ENCODE peak calls at places on chromosomes 6 and 20, in seven cellular contexts. T is tibial nerve; W is activated naive CD8-positive, alpha-beta T cell treated with anti-CD3 and anti-CD28 coated beads, Interleukin-2, amount 50 U/mL, for 24 hours; D is uterus; A is omental fat pad; H is heart right ventricle; O is astrocyte of the spinal cord. F is an unnamed sample.

GRCh38 chr20:32917191-32917950 is 58.6 kb downstream of the EFCAB8 start:
- DNase-seq in T (no peak), W (no peak), D (no peak), A (no peak), H (no peak), O (no peak), F (no peak)

GRCh38 chr6:47785187-47785586 is 3.4 kb downstream of the OPN5 start:
- DNase-seq in T (no peak), W (no peak), D (no peak), A (no peak), H (no peak), O (no peak), F (no peak)

GRCh38 chr6:138523347-138524210 is 24.3 kb upstream of the NHSL1 start:
- DNase-seq in T (no peak), W (no peak), D (no peak), A (no peak), H (no peak), O (no peak), F (no peak)

GRCh38 chr6:41413250-41413649 is 77.8 kb downstream of the NCR2 start:
- DNase-seq in T (no peak), W (no peak), D (peak), A (no peak), H (no peak), O (no peak), F (no peak)

GRCh38 chr6:163008626-163009025 is 280.9 kb downstream of the PACRG start:
- DNase-seq in T (no peak), W (no peak), D (no peak), A (no peak), H (no peak), O (no peak), F (no peak)

GRCh38 chr6:55069132-55069781 is 105.1 kb upstream of the HCRTR2 start:
- DNase-seq in T (peak), W (no peak), D (no peak), A (no peak), H (no peak), O (peak), F (peak)

GRCh38 chr20:59598625-59599310 is 5.6 kb upstream of the PHACTR3 start:
- DNase-seq in T (no peak), W (peak), D (no peak), A (no peak), H (peak), O (no peak), F (no peak)

GRCh38 chr20:57298457-57298856 is 31.1 kb upstream of the SPO11 start:
- DNase-seq in T (no peak), W (no peak), D (no peak), A (no peak), H (no peak), O (no peak), F (no peak)

GRCh38 chr6:137989696-137990095 is 117.5 kb downstream of the PERP start:
- DNase-seq in T (no peak), W (no peak), D (no peak), A (no peak), H (no peak), O (no peak), F (no peak)

GRCh38 chr6:48068326-48069191 is 42.4 kb downstream of the PTCHD4 start:
- DNase-seq in T (no peak), W (no peak), D (no peak), A (no peak), H (peak), O (no peak), F (no peak)

GRCh38 chr20:44970243-44970757 is 4.0 kb downstream of the STK4 start:
- DNase-seq in T (no peak), W (no peak), D (no peak), A (no peak), H (no peak), O (peak), F (no peak)

GRCh38 chr6:164085552-164086325 is 671.2 kb downstream of the QKI start:
- DNase-seq in T (peak), W (no peak), D (no peak), A (no peak), H (peak), O (peak), F (no peak)

GRCh38 chr6:125546827-125547226 is 202.6 kb upstream of the HEY2 start:
- DNase-seq in T (no peak), W (no peak), D (no peak), A (no peak), H (no peak), O (peak), F (no peak)

GRCh38 chr6:93069856-93070255 is 349.5 kb downstream of the EPHA7 start:
- DNase-seq in T (no peak), W (no peak), D (no peak), A (no peak), H (no peak), O (no peak), F (no peak)

GRCh38 chr6:106894978-106895702 is 79.4 kb downstream of the CD24 start:
- DNase-seq in T (no peak), W (no peak), D (no peak), A (no peak), H (no peak), O (peak), F (no peak)

GRCh38 chr6:38508894-38509293 is 130.8 kb downstream of the BTBD9 start:
- DNase-seq in T (no peak), W (no peak), D (no peak), A (no peak), H (no peak), O (peak), F (no peak)

GRCh38 chr6:70549327-70549726 is 17.4 kb upstream of the SDHAF4 start:
- DNase-seq in T (no peak), W (no peak), D (no peak), A (no peak), H (no peak), O (no peak), F (no peak)

GRCh38 chr20:57061058-57061900 is 205.2 kb downstream of the BMP7 start:
- DNase-seq in T (no peak), W (peak), D (peak), A (no peak), H (no peak), O (peak), F (peak)

GRCh38 chr6:27505209-27506027 is 32.5 kb upstream of the ZNF184 start:
- DNase-seq in T (peak), W (peak), D (peak), A (no peak), H (no peak), O (peak), F (peak)

GRCh38 chr6:33725222-33725621 is 13.7 kb upstream of the UQCC2 start:
- DNase-seq in T (no peak), W (no peak), D (no peak), A (no peak), H (no peak), O (no peak), F (no peak)

GRCh38 chr6:132733814-132734213 is 20.0 kb upstream of the VNN1 start:
- DNase-seq in T (no peak), W (no peak), D (no peak), A (no peak), H (no peak), O (no peak), F (no peak)

GRCh38 chr6:57221191-57221935 is 744 bp downstream of the RAB23 start:
- DNase-seq in T (peak), W (peak), D (peak), A (no peak), H (peak), O (peak), F (peak)

GRCh38 chr6:125237764-125238163 is 64.0 kb downstream of the HDDC2 start:
- DNase-seq in T (no peak), W (no peak), D (no peak), A (no peak), H (no peak), O (no peak), F (no peak)

GRCh38 chr6:168087436-168088160 is 8.6 kb upstream of the FRMD1 start:
- DNase-seq in T (no peak), W (no peak), D (no peak), A (no peak), H (no peak), O (no peak), F (no peak)

GRCh38 chr6:168905451-168906090 is 348.1 kb downstream of the THBS2 start:
- DNase-seq in T (no peak), W (no peak), D (no peak), A (no peak), H (no peak), O (no peak), F (no peak)

GRCh38 chr20:1890469-1891262 is 4.5 kb upstream of the SIRPA start:
- DNase-seq in T (no peak), W (no peak), D (no peak), A (no peak), H (no peak), O (no peak), F (no peak)

GRCh38 chr6:23533311-23533710 is 592.7 kb upstream of the NRSN1 start:
- DNase-seq in T (no peak), W (no peak), D (no peak), A (no peak), H (no peak), O (no peak), F (no peak)

GRCh38 chr20:44651507-44652373 is at the start of gene ADA:
- DNase-seq in T (no peak), W (peak), D (peak), A (no peak), H (peak), O (peak), F (peak)

GRCh38 chr20:21396921-21397340 is 395 bp downstream of the NKX2-4 start:
- DNase-seq in T (no peak), W (peak), D (no peak), A (no peak), H (no peak), O (no peak), F (no peak)

GRCh38 chr6:170177383-170178265 is 113.3 kb downstream of the DLL1 start:
- DNase-seq in T (no peak), W (no peak), D (peak), A (no peak), H (no peak), O (no peak), F (no peak)

GRCh38 chr6:68186870-68187269 is 448.2 kb upstream of the ADGRB3 start:
- DNase-seq in T (no peak), W (no peak), D (no peak), A (no peak), H (no peak), O (no peak), F (no peak)

GRCh38 chr20:35702051-35702823 is 3.0 kb downstream of the ROMO1 start:
- DNase-seq in T (no peak), W (no peak), D (no peak), A (no peak), H (no peak), O (peak), F (no peak)

GRCh38 chr6:5173862-5174643 is 86.7 kb downstream of the LYRM4 start:
- DNase-seq in T (no peak), W (peak), D (no peak), A (no peak), H (no peak), O (peak), F (no peak)

GRCh38 chr6:34743625-34744293 is 13.5 kb upstream of the SNRPC start:
- DNase-seq in T (no peak), W (no peak), D (no peak), A (no peak), H (no peak), O (no peak), F (no peak)

GRCh38 chr20:10848810-10849370 is 175.1 kb upstream of the JAG1 start:
- DNase-seq in T (peak), W (no peak), D (peak), A (no peak), H (no peak), O (peak), F (peak)

GRCh38 chr6:82494367-82494766 is 130.8 kb downstream of the TPBG start:
- DNase-seq in T (no peak), W (no peak), D (no peak), A (no peak), H (no peak), O (no peak), F (no peak)

GRCh38 chr6:105384004-105384403 is 18.9 kb downstream of the PREP start:
- DNase-seq in T (no peak), W (no peak), D (no peak), A (no peak), H (no peak), O (no peak), F (no peak)

GRCh38 chr20:50957798-50958732 is at the start of gene DPM1:
- DNase-seq in T (peak), W (peak), D (peak), A (peak), H (peak), O (peak), F (peak)

GRCh38 chr20:20520776-20521175 is 152.9 kb downstream of the INSM1 start:
- DNase-seq in T (no peak), W (no peak), D (no peak), A (no peak), H (no peak), O (peak), F (no peak)

F was measured in Caco-2.